ENCODE peak calls at places on chromosomes 16 and 17, in ten cellular contexts. C, J, I, F, L, H, Q, W, P and O are unnamed samples.

GRCh38 chr16:88616736-88617135 is 21.6 kb upstream of the IL17C start:
- DNase-seq in W (no peak), Q (no peak), I (no peak), J (no peak), F (no peak), L (no peak), P (no peak), H (no peak), C (no peak), O (no peak)

GRCh38 chr17:4908301-4908700 is 5.4 kb upstream of the CHRNE start:
- DNase-seq in P (no peak), Q (no peak), I (peak; percentile 87), W (peak; percentile 31), L (peak; percentile 16), H (no peak), J (no peak), F (no peak), C (no peak), O (no peak)

GRCh38 chr17:4944163-4944553 is 4.1 kb downstream of the RNF167 start:
- DNase-seq in P (no peak), W (peak; percentile 55), I (no peak), J (no peak), L (no peak), H (no peak), F (no peak), Q (no peak), C (no peak), O (no peak)

GRCh38 chr17:72404872-72405271 is 284.1 kb downstream of the SOX9 start:
- DNase-seq in W (no peak), C (no peak), H (no peak), F (peak; percentile 76), J (no peak), Q (no peak), P (no peak), I (no peak), L (peak; percentile 62), O (no peak)

GRCh38 chr16:11370084-11370931 is 25.0 kb downstream of the RMI2 start:
- DNase-seq in C (no peak), P (peak; percentile 42), W (no peak), Q (no peak), I (no peak), L (no peak), H (no peak), F (no peak), J (no peak), O (no peak)

GRCh38 chr16:20851601-20852000 is 45.3 kb downstream of the REXO5 start:
- DNase-seq in C (peak; percentile 76), J (no peak), W (no peak), I (peak; percentile 83), P (peak; percentile 90), Q (peak; percentile 87), F (peak; percentile 75), L (peak; percentile 89), H (peak; percentile 41), O (peak; percentile 51)

GRCh38 chr17:36183001-36183810 is 6.8 kb upstream of the TBC1D3B start:
- DNase-seq in C (peak; percentile 83), Q (no peak), H (peak; percentile 82), L (peak; percentile 85), F (no peak), P (peak; percentile 89), I (peak; percentile 66), J (no peak), W (no peak), O (peak; percentile 72)

GRCh38 chr16:31807086-31807485 is 66.5 kb upstream of the ZNF267 start:
- DNase-seq in P (no peak), H (no peak), L (no peak), W (no peak), C (no peak), J (no peak), F (no peak), I (no peak), Q (no peak), O (no peak)

GRCh38 chr17:43517161-43517560 is 29.0 kb downstream of the ETV4 start:
- DNase-seq in P (no peak), I (no peak), C (no peak), W (no peak), J (no peak), F (no peak), H (no peak), L (no peak), Q (no peak), O (no peak)

GRCh38 chr17:80961931-80962330 is 29.7 kb upstream of the CHMP6 start:
- DNase-seq in H (no peak), J (no peak), C (no peak), Q (no peak), P (no peak), L (no peak), W (no peak), I (no peak), F (no peak), O (no peak)

GRCh38 chr17:38870259-38871165 is 654 bp downstream of the LASP1 start:
- DNase-seq in F (peak; percentile 56), J (no peak), I (peak; percentile 53), L (peak; percentile 42), H (peak; percentile 85), Q (peak; percentile 75), P (peak; percentile 90), C (peak; percentile 81), W (peak; percentile 55), O (peak; percentile 72)

GRCh38 chr17:2921443-2921842 is 125.2 kb downstream of the RAP1GAP2 start:
- DNase-seq in C (no peak), H (no peak), L (no peak), I (no peak), F (no peak), J (no peak), P (no peak), Q (no peak), W (no peak), O (no peak)

GRCh38 chr16:58025351-58026138 is at the start of gene MMP15:
- DNase-seq in Q (peak; percentile 90), P (peak; percentile 89), W (peak; percentile 37), F (peak; percentile 62), I (peak; percentile 76), L (peak; percentile 55), J (peak; percentile 76), H (peak; percentile 95), C (peak; percentile 77), O (peak; percentile 100)

GRCh38 chr16:89540557-89540956 is 19.9 kb upstream of the RPL13 start:
- DNase-seq in W (no peak), P (no peak), Q (no peak), I (no peak), J (no peak), C (peak; percentile 47), F (no peak), H (no peak), L (no peak), O (no peak)

GRCh38 chr16:19746561-19746960 is 28.5 kb downstream of the IQCK start:
- DNase-seq in H (no peak), Q (no peak), I (no peak), C (peak; percentile 29), L (no peak), W (no peak), F (no peak), J (no peak), P (no peak), O (no peak)

GRCh38 chr16:80375973-80376372 is 164.8 kb upstream of the DYNLRB2 start:
- DNase-seq in I (no peak), F (no peak), L (peak; percentile 1), C (no peak), J (no peak), Q (no peak), H (no peak), W (no peak), P (no peak), O (no peak)

GRCh38 chr17:7313028-7313889 is 1.9 kb downstream of the GPS2 start:
- DNase-seq in I (peak; percentile 9), H (no peak), C (no peak), Q (no peak), J (peak; percentile 33), L (no peak), W (no peak), F (peak; percentile 58), P (no peak), O (no peak)

GRCh38 chr16:82146957-82147356 is 23.1 kb downstream of the MPHOSPH6 start:
- DNase-seq in Q (no peak), J (no peak), F (no peak), H (no peak), C (no peak), I (no peak), W (no peak), L (no peak), P (no peak), O (no peak)

GRCh38 chr17:10337136-10337535 is 35.7 kb downstream of the MYH13 start:
- DNase-seq in L (no peak), C (no peak), H (no peak), I (no peak), P (no peak), F (no peak), W (no peak), J (no peak), Q (no peak), O (no peak)

GRCh38 chr16:13453938-13454553 is 465.9 kb upstream of the ERCC4 start:
- DNase-seq in F (peak; percentile 38), C (no peak), H (peak; percentile 62), W (no peak), L (peak; percentile 25), J (peak; percentile 9), Q (no peak), I (peak; percentile 48), P (no peak), O (peak; percentile 41)

GRCh38 chr17:79146562-79146961 is 71.9 kb downstream of the ENGASE start:
- DNase-seq in W (no peak), J (no peak), C (no peak), Q (no peak), L (no peak), P (no peak), H (no peak), I (no peak), F (no peak), O (no peak)

GRCh38 chr16:49542391-49542891 is 168.8 kb downstream of the C16orf78 start:
- DNase-seq in H (no peak), Q (no peak), F (no peak), W (no peak), J (no peak), C (no peak), P (peak; percentile 64), I (no peak), L (peak; percentile 37), O (no peak)

GRCh38 chr16:77660311-77660710 is 62.0 kb upstream of the NUDT7 start:
- DNase-seq in F (peak; percentile 56), P (no peak), Q (no peak), J (peak; percentile 46), W (no peak), H (peak; percentile 3), L (peak; percentile 60), I (peak; percentile 33), C (no peak), O (no peak)

GRCh38 chr16:3597226-3597625 is 14.2 kb downstream of the SLX4 start:
- DNase-seq in L (no peak), I (no peak), P (peak; percentile 64), F (no peak), J (no peak), H (no peak), C (no peak), Q (no peak), W (no peak), O (no peak)

GRCh38 chr16:50251375-50252081 is 14.8 kb upstream of the ADCY7 start:
- DNase-seq in L (peak; percentile 90), W (no peak), J (no peak), H (no peak), F (peak; percentile 84), Q (peak; percentile 68), I (peak; percentile 83), C (no peak), P (peak; percentile 77), O (no peak)

GRCh38 chr16:65125871-65126270 is 4.0 kb upstream of the CDH11 start:
- DNase-seq in C (no peak), F (no peak), W (no peak), H (no peak), L (peak; percentile 77), I (no peak), P (no peak), Q (no peak), J (no peak), O (no peak)

GRCh38 chr16:79264237-79265104 is 336.1 kb downstream of the MAF start:
- DNase-seq in I (no peak), H (no peak), Q (no peak), P (no peak), W (no peak), J (no peak), C (no peak), F (no peak), L (no peak), O (no peak)

GRCh38 chr16:82935781-82936180 is 309.0 kb downstream of the CDH13 start:
- DNase-seq in J (no peak), C (no peak), I (no peak), W (no peak), F (peak; percentile 43), P (no peak), H (no peak), L (no peak), Q (no peak), O (no peak)